ENCODE peak calls at places on chromosomes 1 and 21, in nine cellular contexts. Z is NCI-H1105; K is transverse colon; W is lung microvascular endothelial cell; U is stimulated activated CD4-positive, alpha-beta T cell treated with anti-CD3 and anti-CD28 coated beads, Interleukin-1b, Interleukin-23, amount 100 ng/mL, for 4 hours; Q is neural progenitor cell; L is effector CD4-positive, alpha-beta T cell; T is A549; P is right atrium auricular region. D is an unnamed sample.

GRCh38 chr21:14850394-14850793 is 214.4 kb downstream of the NRIP1 start:
- DNase-seq in U (no peak), T (no peak), Z (no peak), Q (no peak), P (no peak), W (no peak), K (no peak), L (no peak), D (no peak)

GRCh38 chr21:33858672-33859372 is 56.8 kb downstream of the ATP5PO start:
- DNase-seq in P (no peak), Z (no peak), Q (no peak), K (no peak), W (no peak), L (no peak), U (no peak), T (no peak), D (no peak)

GRCh38 chr1:230713915-230714764 is at the start of gene AGT:
- DNase-seq in U (no peak), K (peak), L (no peak), W (no peak), Q (peak), Z (no peak), T (no peak), P (peak), D (peak)

GRCh38 chr1:112697781-112698201 is 9.1 kb downstream of the RHOC start:
- DNase-seq in L (no peak), P (no peak), T (no peak), W (no peak), K (no peak), Z (no peak), U (no peak), Q (no peak), D (no peak)

GRCh38 chr1:155051777-155052398 is 772 bp downstream of the ADAM15 start:
- DNase-seq in Z (peak), P (peak), L (peak), W (peak), U (peak), Q (peak), K (peak), T (peak), D (peak)

GRCh38 chr1:26320896-26321295 is 3.1 kb downstream of the CD52 start:
- DNase-seq in L (no peak), U (no peak), P (no peak), W (no peak), Z (no peak), K (no peak), T (no peak), Q (no peak), D (no peak)

GRCh38 chr1:179047637-179048002 is 21.9 kb downstream of the FAM20B start:
- DNase-seq in Q (no peak), U (no peak), K (no peak), W (no peak), Z (no peak), T (no peak), L (no peak), P (no peak), D (no peak)

GRCh38 chr21:25966308-25966707 is 204.3 kb downstream of the APP start:
- DNase-seq in Z (no peak), U (no peak), K (no peak), P (no peak), T (no peak), Q (no peak), W (no peak), L (no peak), D (no peak)

GRCh38 chr1:248823517-248824001 is 2.2 kb downstream of the SH3BP5L start:
- DNase-seq in L (no peak), Z (no peak), Q (no peak), K (no peak), W (no peak), T (no peak), P (no peak), U (no peak), D (no peak)

GRCh38 chr1:97245682-97246081 is 524.1 kb downstream of the PTBP2 start:
- DNase-seq in P (no peak), U (no peak), K (no peak), Q (no peak), L (no peak), T (no peak), Z (no peak), W (peak), D (no peak)

GRCh38 chr1:40691538-40692428 is at the start of gene NFYC:
- DNase-seq in Q (peak), U (peak), Z (peak), P (peak), W (peak), K (peak), T (peak), L (peak), D (peak)

GRCh38 chr1:193270996-193271395 is 84.6 kb upstream of the B3GALT2 start:
- DNase-seq in U (no peak), K (no peak), T (no peak), P (no peak), Z (no peak), L (no peak), Q (no peak), W (no peak), D (no peak)

GRCh38 chr1:92989936-92990582 is 28.8 kb upstream of the DIPK1A start:
- DNase-seq in W (no peak), K (no peak), T (no peak), P (no peak), Q (no peak), L (no peak), U (no peak), Z (no peak), D (no peak)

GRCh38 chr1:85375422-85375934 is 89.5 kb downstream of the DDAH1 start:
- DNase-seq in Q (no peak), P (no peak), T (no peak), K (no peak), L (no peak), W (peak), U (no peak), Z (no peak), D (no peak)

GRCh38 chr1:76285578-76286135 is 211.1 kb downstream of the ST6GALNAC3 start:
- DNase-seq in P (no peak), Q (no peak), U (no peak), L (no peak), T (no peak), Z (no peak), W (peak), K (no peak), D (no peak)

D was measured in cardiac septum.